ENCODE peak calls at places on chromosome 5, in seven cellular contexts. N is breast epithelium, V is GM12878, I is left ventricle myocardium inferior, M is heart left ventricle, K is left lung, R is HL-60. U is an unnamed sample.

GRCh38 chr5:64789457-64789856 is 20.7 kb downstream of the CWC27 start:
- DNase-seq in N (no peak), V (no peak), I (no peak), M (no peak), K (no peak), R (no peak), U (no peak)

GRCh38 chr5:54703091-54703490 is 185.5 kb downstream of the SNX18 start:
- DNase-seq in N (peak; percentile 45), V (no peak), I (peak; percentile 38), M (peak; percentile 73), K (no peak), R (no peak), U (peak; percentile 59)

GRCh38 chr5:121156565-121156964 is 692.5 kb downstream of the PRR16 start:
- DNase-seq in N (no peak), V (no peak), I (no peak), M (no peak), K (no peak), R (no peak), U (no peak)

GRCh38 chr5:139058121-139058520 is 140.0 kb downstream of the SIL1 start:
- DNase-seq in N (no peak), V (no peak), I (no peak), M (no peak), K (no peak), R (no peak), U (no peak)

GRCh38 chr5:142925795-142926194 is 155.6 kb downstream of the ARHGAP26 start:
- DNase-seq in N (no peak), V (no peak), I (no peak), M (no peak), K (no peak), R (no peak), U (no peak)

GRCh38 chr5:170273968-170274710 is 23.4 kb downstream of the LCP2 start:
- DNase-seq in N (no peak), V (no peak), I (no peak), M (no peak), K (no peak), R (peak; percentile 67), U (no peak)

GRCh38 chr5:81768960-81769452 is 18.1 kb upstream of the SSBP2 start:
- DNase-seq in N (no peak), V (no peak), I (no peak), M (no peak), K (no peak), R (no peak), U (no peak)

GRCh38 chr5:135400866-135401265 is 1.8 kb upstream of the MACROH2A1 start:
- DNase-seq in N (no peak), V (no peak), I (no peak), M (no peak), K (no peak), R (no peak), U (no peak)

GRCh38 chr5:17218353-17219005 is 1.0 kb downstream of the BASP1 start:
- DNase-seq in N (no peak), V (no peak), I (peak; percentile 23), M (no peak), K (peak; percentile 86), R (peak; percentile 44), U (peak; percentile 71)

GRCh38 chr5:5141625-5142527 is 1.7 kb downstream of the ADAMTS16 start:
- DNase-seq in N (no peak), V (no peak), I (no peak), M (no peak), K (no peak), R (peak; percentile 33), U (peak; percentile 40)

GRCh38 chr5:142151436-142152382 is 43.1 kb downstream of the NDFIP1 start:
- DNase-seq in N (peak; percentile 36), V (peak; percentile 2), I (no peak), M (no peak), K (no peak), R (peak; percentile 48), U (no peak)

GRCh38 chr5:135239461-135240282 is 159.4 kb downstream of the MACROH2A1 start:
- DNase-seq in N (peak; percentile 12), V (no peak), I (no peak), M (no peak), K (no peak), R (no peak), U (peak; percentile 60)

GRCh38 chr5:158948376-158948775 is 151.3 kb downstream of the EBF1 start:
- DNase-seq in N (no peak), V (no peak), I (no peak), M (no peak), K (no peak), R (no peak), U (no peak)

GRCh38 chr5:65326912-65327311 is 154.8 kb downstream of the ADAMTS6 start:
- DNase-seq in N (no peak), V (no peak), I (no peak), M (no peak), K (no peak), R (no peak), U (no peak)

GRCh38 chr5:148179234-148179824 is 11.0 kb downstream of the SPINK14 start:
- DNase-seq in N (no peak), V (peak; percentile 4), I (no peak), M (no peak), K (no peak), R (peak; percentile 44), U (no peak)

GRCh38 chr5:130231786-130232185 is 327.5 kb downstream of the CHSY3 start:
- DNase-seq in N (no peak), V (no peak), I (no peak), M (no peak), K (no peak), R (no peak), U (no peak)

GRCh38 chr5:1216918-1217295 is 8.3 kb upstream of the SLC6A18 start:
- DNase-seq in N (no peak), V (no peak), I (no peak), M (no peak), K (no peak), R (no peak), U (no peak)

GRCh38 chr5:168269950-168270349 is 21.5 kb upstream of the WWC1 start:
- DNase-seq in N (no peak), V (no peak), I (no peak), M (no peak), K (no peak), R (no peak), U (no peak)

GRCh38 chr5:1744393-1745189 is 55.0 kb downstream of the MRPL36 start:
- DNase-seq in N (no peak), V (no peak), I (no peak), M (peak; percentile 10), K (no peak), R (no peak), U (peak; percentile 12)

GRCh38 chr5:166979576-166979975 is 1311.9 kb upstream of the WWC1 start:
- DNase-seq in N (no peak), V (no peak), I (no peak), M (no peak), K (no peak), R (no peak), U (no peak)
- H3K27ac ChIP-seq in N (no peak overlapping the region), V (no peak overlapping the region), I (no peak overlapping the region), M (no peak overlapping the region), K (no peak overlapping the region), R (no peak overlapping the region), U (no peak overlapping the region)

GRCh38 chr5:98735806-98736507 is 37.5 kb upstream of the RGMB start:
- DNase-seq in N (no peak), V (no peak), I (no peak), M (no peak), K (no peak), R (no peak), U (no peak)

GRCh38 chr5:98736753-98737152 is 36.7 kb upstream of the RGMB start:
- DNase-seq in N (no peak), V (no peak), I (no peak), M (no peak), K (no peak), R (no peak), U (no peak)

DNA sequence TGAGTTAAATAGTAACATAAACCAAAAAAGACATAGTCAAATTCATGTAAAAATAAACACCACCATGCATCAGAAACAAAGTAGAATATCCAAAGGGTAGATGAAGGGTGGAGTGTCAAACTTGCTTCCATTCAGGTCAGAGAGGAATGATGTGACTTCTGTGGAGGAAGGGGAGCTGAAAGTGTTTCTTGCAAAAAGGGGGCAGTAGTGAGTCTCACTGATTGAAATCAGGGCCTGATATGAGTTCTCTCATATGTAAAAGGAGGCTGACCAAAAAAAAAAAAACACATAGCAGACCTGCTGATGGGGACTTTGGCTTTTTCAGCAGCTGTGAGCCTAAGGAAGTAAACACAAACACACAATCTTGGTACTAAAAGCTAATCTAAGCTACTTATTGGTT is 38.8 kb upstream of the RGMB start:
- DNase-seq in N (no peak), V (no peak), I (no peak), M (no peak), K (no peak), R (no peak), U (no peak)
- TF ChIP-seq CTCF in N (no peak), V (no peak), I (no peak), M (no peak), K (no peak), R (no peak), U (no peak)

GRCh38 chr5:140115186-140115500 is 1.2 kb downstream of the PURA start:
- DNase-seq in N (no peak), V (no peak), I (no peak), M (no peak), K (no peak), R (no peak), U (no peak)
- H3K27ac ChIP-seq in N (peak overlapping the region; percentile 95), V (no peak overlapping the region), I (peak overlapping the region; percentile 95), M (no peak overlapping the region), K (no peak overlapping the region), R (no peak overlapping the region), U (peak overlapping the region; percentile 90)

DNA sequence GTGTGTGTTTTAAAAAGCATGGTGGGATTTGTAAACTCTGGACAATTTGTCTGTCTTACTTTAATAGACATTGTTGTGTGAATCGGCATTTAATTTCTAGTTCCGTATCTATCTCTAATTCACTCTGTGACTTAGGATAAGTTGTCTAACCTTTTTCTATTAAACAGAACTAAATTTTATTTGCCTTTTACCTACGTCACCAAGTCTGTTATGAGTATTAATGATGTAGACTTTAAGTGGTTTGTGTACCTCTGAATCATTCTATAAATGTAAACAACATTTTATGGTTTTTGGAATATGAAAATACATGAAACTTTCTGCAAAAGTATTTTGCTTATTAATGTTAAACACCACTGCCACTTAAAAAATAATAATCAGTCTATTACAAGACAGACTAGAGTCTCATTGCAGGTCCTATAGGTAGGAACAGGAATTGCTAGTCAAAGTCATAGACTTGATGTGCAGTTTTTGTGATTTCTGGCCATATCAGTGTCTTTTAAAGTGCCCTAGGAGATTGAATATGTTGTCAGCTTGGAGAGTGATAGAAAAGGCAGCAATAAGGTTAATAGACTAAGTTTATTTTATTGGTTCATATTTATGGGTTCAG is 5.6 kb downstream of the RBM27 start:
- DNase-seq in N (no peak), V (no peak), I (no peak), M (no peak), K (no peak), R (no peak), U (no peak)
- TF ChIP-seq CTCF in N (no peak), V (no peak), I (peak; percentile 28), M (no peak), K (peak; percentile 18), R (no peak), U (no peak)

DNA sequence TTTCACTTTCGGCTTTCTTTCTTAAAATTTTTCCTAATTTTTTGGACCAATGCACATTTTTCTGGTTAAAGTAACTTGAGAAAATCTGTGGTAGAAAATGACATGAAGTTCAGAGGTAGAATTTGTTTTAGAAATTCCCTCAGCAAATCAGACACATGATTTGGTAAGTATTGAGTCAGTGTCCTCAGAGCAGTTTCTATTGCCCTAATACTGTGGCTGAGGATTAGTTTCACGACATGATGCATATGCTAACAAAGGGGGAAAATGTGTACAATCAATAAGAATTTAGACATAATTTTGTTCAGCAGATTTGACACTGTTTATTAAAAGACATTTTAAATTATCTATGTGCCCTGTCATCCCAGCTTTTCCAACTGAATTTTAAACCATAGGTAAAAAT is 56.2 kb upstream of the GCNT4 start:
- DNase-seq in N (no peak), V (no peak), I (no peak), M (no peak), K (no peak), R (no peak), U (no peak)
- H3K27ac ChIP-seq in N (no peak overlapping the region), V (no peak overlapping the region), I (no peak overlapping the region), M (no peak overlapping the region), K (no peak overlapping the region), R (no peak overlapping the region), U (no peak overlapping the region)

U was measured in tibial artery.